ENCODE peak calls at places on chromosome 14, in nine cellular contexts. J is HepG2, A is prostate gland, E is tibial nerve, W is keratinocyte, O is left ventricle myocardium inferior, L is suprapubic skin, X is right atrium auricular region, R is heart left ventricle. S is an unnamed sample. For H3K4me1, the result is how much of the 10 kb centered on the place peaks cover.

GRCh38 chr14:56650075-56650474 is 70.5 kb downstream of the TMEM260 start:
- DNase-seq in J (no peak), A (no peak), E (peak), W (no peak), O (no peak), L (no peak), X (no peak), R (peak), S (no peak)

GRCh38 chr14:98593361-98593761 is 678.6 kb downstream of the BCL11B start:
- DNase-seq in J (no peak), A (no peak), E (no peak), W (no peak), O (no peak), L (no peak), X (no peak), R (no peak), S (no peak)

GRCh38 chr14:30960216-30960615 is 65.2 kb upstream of the AP4S1 start:
- DNase-seq in J (no peak), A (no peak), E (no peak), W (no peak), O (no peak), L (no peak), X (no peak), R (no peak), S (no peak)

GRCh38 chr14:103736546-103737431 is 21.2 kb downstream of the ZFYVE21 start:
- DNase-seq in J (no peak), A (no peak), E (peak), W (no peak), O (no peak), L (no peak), X (no peak), R (no peak), S (no peak)

GRCh38 chr14:61369097-61369496 is 47.7 kb downstream of the PRKCH start:
- DNase-seq in J (no peak), A (no peak), E (no peak), W (no peak), O (no peak), L (no peak), X (no peak), R (no peak), S (no peak)

GRCh38 chr14:74134484-74134883 is 49.7 kb downstream of the LIN52 start:
- DNase-seq in J (no peak), A (no peak), E (no peak), W (no peak), O (no peak), L (no peak), X (no peak), R (no peak), S (no peak)

GRCh38 chr14:75769047-75769685 is 108.1 kb downstream of the TTLL5 start:
- DNase-seq in J (no peak), A (no peak), E (no peak), W (no peak), O (no peak), L (no peak), X (no peak), R (no peak), S (no peak)

GRCh38 chr14:74491952-74492351 is 1.2 kb downstream of the NPC2 start:
- DNase-seq in J (peak), A (no peak), E (no peak), W (no peak), O (no peak), L (no peak), X (no peak), R (no peak), S (no peak)

GRCh38 chr14:70809238-70810214 is at the start of gene MAP3K9:
- DNase-seq in J (peak), A (peak), E (no peak), W (peak), O (peak), L (peak), X (peak), R (peak), S (peak)

GRCh38 chr14:100052819-100053218 is 12.4 kb upstream of the EVL start:
- DNase-seq in J (no peak), A (no peak), E (no peak), W (no peak), O (no peak), L (no peak), X (no peak), R (no peak), S (no peak)
- H3K4me1 ChIP-seq in J (under half), A (under half), E (under half), W (under half), O (under half), L (under half), X (under half), R (under half), S (under half)

GRCh38 chr14:23817164-23817767 is 136.3 kb upstream of the DHRS4 start:
- DNase-seq in J (no peak), A (no peak), E (no peak), W (no peak), O (no peak), L (no peak), X (no peak), R (no peak), S (no peak)
- H3K27ac ChIP-seq in J (no peak), A (no peak), E (no peak), W (no peak), O (no peak), L (no peak), X (no peak), R (no peak), S (no peak)

GRCh38 chr14:87434011-87434410 is 559.0 kb downstream of the GALC start:
- DNase-seq in J (no peak), A (no peak), E (no peak), W (no peak), O (no peak), L (no peak), X (no peak), R (no peak), S (no peak)
- TF ChIP-seq CTCF in J (no peak), A (no peak), E (no peak), W (no peak), O (no peak), L (no peak), X (no peak), R (no peak), S (no peak)

GRCh38 chr14:91118511-91119068 is 4.7 kb downstream of the DGLUCY start:
- DNase-seq in J (no peak), A (no peak), E (no peak), W (no peak), O (no peak), L (no peak), X (no peak), R (no peak), S (no peak)

GRCh38 chr14:91117960-91118359 is 4.1 kb downstream of the DGLUCY start:
- DNase-seq in J (no peak), A (no peak), E (no peak), W (no peak), O (no peak), L (no peak), X (no peak), R (no peak), S (no peak)

GRCh38 chr14:91123201-91123600 is 9.3 kb downstream of the DGLUCY start:
- DNase-seq in J (no peak), A (peak), E (no peak), W (no peak), O (no peak), L (no peak), X (no peak), R (peak), S (no peak)

GRCh38 chr14:91116913-91117588 is 3.2 kb downstream of the DGLUCY start:
- DNase-seq in J (no peak), A (no peak), E (no peak), W (no peak), O (no peak), L (no peak), X (no peak), R (no peak), S (no peak)

GRCh38 chr14:91119556-91120311 is 5.9 kb downstream of the DGLUCY start:
- DNase-seq in J (no peak), A (no peak), E (no peak), W (peak), O (no peak), L (no peak), X (peak), R (peak), S (no peak)
- H3K4me1 ChIP-seq in J (half or more), A (under half), E (under half), W (half or more), O (half or more), L (half or more), X (half or more), R (under half), S (half or more)

DNA sequence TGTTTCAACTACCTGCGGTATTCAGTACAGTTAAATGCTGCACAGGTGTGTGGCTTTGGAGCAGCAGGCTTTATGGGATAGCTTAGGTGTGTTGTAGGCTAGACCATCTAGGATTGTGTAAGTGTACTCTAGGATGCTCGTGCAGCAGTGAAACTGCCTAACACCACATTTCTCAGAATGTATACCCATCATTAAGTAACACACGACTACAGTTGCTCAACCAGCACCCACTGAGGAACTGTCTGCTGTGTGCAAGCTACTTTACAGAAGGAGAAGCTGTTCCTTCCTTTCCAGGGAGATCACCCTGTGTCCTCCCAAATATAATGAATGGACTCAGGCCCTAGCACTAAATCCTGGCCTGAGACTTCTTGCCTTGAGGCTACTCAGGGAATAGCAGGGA is 94.8 kb downstream of the SLC24A4 start:
- DNase-seq in J (no peak), A (no peak), E (no peak), W (no peak), O (no peak), L (no peak), X (no peak), R (no peak), S (no peak)
- H3K27ac ChIP-seq in J (no peak), A (no peak), E (no peak), W (no peak), O (no peak), L (no peak), X (no peak), R (no peak), S (no peak)

GRCh38 chr14:20469890-20470858 is 968 bp downstream of the PNP start:
- DNase-seq in J (peak), A (no peak), E (no peak), W (no peak), O (no peak), L (peak), X (peak), R (peak), S (peak)

GRCh38 chr14:20468773-20469241 is 399 bp upstream of the PNP start:
- DNase-seq in J (no peak), A (no peak), E (no peak), W (no peak), O (no peak), L (no peak), X (no peak), R (no peak), S (no peak)

GRCh38 chr14:20472566-20473206 is 3.5 kb downstream of the PNP start:
- DNase-seq in J (no peak), A (no peak), E (no peak), W (no peak), O (no peak), L (no peak), X (no peak), R (no peak), S (no peak)

GRCh38 chr14:20469242-20469889 is at the start of gene PNP:
- DNase-seq in J (peak), A (peak), E (peak), W (peak), O (peak), L (peak), X (peak), R (peak), S (peak)
- TF ChIP-seq CTCF in J (peak), A (no peak), E (no peak), W (no peak), O (no peak), L (no peak), X (peak), R (no peak), S (no peak)

GRCh38 chr14:68342216-68342615 is 450.7 kb downstream of the ZFP36L1 start:
- DNase-seq in J (no peak), A (no peak), E (no peak), W (no peak), O (no peak), L (no peak), X (no peak), R (no peak), S (no peak)
- H3K4me1 ChIP-seq in J (under half), A (under half), E (under half), W (under half), O (under half), L (under half), X (under half), R (under half), S (under half)

GRCh38 chr14:77305696-77306095 is 15.0 kb downstream of the POMT2 start:
- DNase-seq in J (no peak), A (no peak), E (no peak), W (no peak), O (no peak), L (no peak), X (no peak), R (no peak), S (no peak)

GRCh38 chr14:77303417-77304156 is 17.1 kb downstream of the POMT2 start:
- DNase-seq in J (peak), A (no peak), E (no peak), W (peak), O (no peak), L (no peak), X (peak), R (no peak), S (no peak)

GRCh38 chr14:77301103-77301502 is 19.6 kb downstream of the POMT2 start:
- DNase-seq in J (peak), A (peak), E (peak), W (peak), O (peak), L (peak), X (peak), R (peak), S (peak)

GRCh38 chr14:77299776-77300175 is 20.9 kb downstream of the POMT2 start:
- DNase-seq in J (no peak), A (no peak), E (no peak), W (no peak), O (no peak), L (no peak), X (no peak), R (no peak), S (no peak)

GRCh38 chr14:77302926-77303325 is 17.8 kb downstream of the POMT2 start:
- DNase-seq in J (peak), A (no peak), E (no peak), W (peak), O (no peak), L (no peak), X (no peak), R (no peak), S (no peak)
- H3K27ac ChIP-seq in J (peak), A (peak), E (peak), W (peak), O (no peak), L (peak), X (peak), R (no peak), S (no peak)

GRCh38 chr14:22814945-22815713 is at the start of gene SLC7A7:
- DNase-seq in J (no peak), A (no peak), E (no peak), W (no peak), O (no peak), L (no peak), X (no peak), R (no peak), S (no peak)
- TF ChIP-seq CTCF in J (no peak), A (no peak), E (no peak), W (no peak), O (no peak), L (no peak), X (no peak), R (no peak), S (no peak)

GRCh38 chr14:25841226-25841625 is 756.6 kb downstream of the NOVA1 start:
- DNase-seq in J (no peak), A (no peak), E (no peak), W (no peak), O (no peak), L (no peak), X (no peak), R (no peak), S (no peak)

GRCh38 chr14:25836647-25837046 is 761.2 kb downstream of the NOVA1 start:
- DNase-seq in J (no peak), A (no peak), E (no peak), W (no peak), O (no peak), L (no peak), X (no peak), R (no peak), S (no peak)

GRCh38 chr14:25833341-25834121 is 764.3 kb downstream of the NOVA1 start:
- DNase-seq in J (peak), A (peak), E (no peak), W (no peak), O (no peak), L (no peak), X (no peak), R (peak), S (no peak)

GRCh38 chr14:25837431-25837950 is 760.3 kb downstream of the NOVA1 start:
- DNase-seq in J (no peak), A (no peak), E (no peak), W (no peak), O (no peak), L (no peak), X (no peak), R (no peak), S (no peak)
- H3K4me1 ChIP-seq in J (under half), A (under half), E (under half), W (under half), O (under half), L (under half), X (under half), R (under half), S (under half)

S was measured in heart right ventricle.